ENCODE peak calls at places on chromosome 17, in eight cellular contexts. A, I, V, F, W, O, J and K are unnamed samples.
A peak's percentile ranks its signal among the peaks of the same experiment; 100 is the strongest.

GRCh38 chr17:82892869-82893565 is 53.2 kb upstream of the ZNF750 start:
- DNase-seq in A (no peak), I (peak; percentile 53), V (peak; percentile 82), F (no peak), W (peak; percentile 19), O (no peak), J (peak; percentile 61), K (no peak)

GRCh38 chr17:51120739-51121619 is at the start of gene SPAG9:
- DNase-seq in A (peak; percentile 91), I (peak; percentile 71), V (peak; percentile 94), F (peak; percentile 77), W (peak; percentile 85), O (peak; percentile 75), J (peak; percentile 77), K (peak; percentile 96)

GRCh38 chr17:78414178-78415162 is 36.0 kb downstream of the PGS1 start:
- DNase-seq in A (no peak), I (no peak), V (peak; percentile 80), F (no peak), W (peak; percentile 24), O (no peak), J (peak; percentile 47), K (no peak)

GRCh38 chr17:70906808-70907207 is 737.5 kb downstream of the KCNJ2 start:
- DNase-seq in A (no peak), I (no peak), V (no peak), F (no peak), W (no peak), O (peak; percentile 35), J (no peak), K (no peak)

GRCh38 chr17:58304735-58305486 is 23.7 kb downstream of the TSPOAP1 start:
- DNase-seq in A (no peak), I (no peak), V (no peak), F (no peak), W (no peak), O (no peak), J (no peak), K (no peak)

GRCh38 chr17:45432405-45433113 is at the start of gene ARHGAP27:
- DNase-seq in A (no peak), I (no peak), V (peak; percentile 63), F (no peak), W (no peak), O (no peak), J (no peak), K (no peak)

GRCh38 chr17:36755586-36755985 is 154.2 kb downstream of the MRM1 start:
- DNase-seq in A (no peak), I (no peak), V (peak; percentile 58), F (no peak), W (peak; percentile 26), O (no peak), J (peak; percentile 9), K (peak; percentile 34)

GRCh38 chr17:15883617-15884111 is 61.3 kb upstream of the ADORA2B start:
- DNase-seq in A (no peak), I (no peak), V (no peak), F (peak; percentile 67), W (no peak), O (peak; percentile 49), J (no peak), K (no peak)

GRCh38 chr17:64209983-64210382 is 53.1 kb downstream of the TEX2 start:
- DNase-seq in A (no peak), I (no peak), V (no peak), F (no peak), W (no peak), O (no peak), J (no peak), K (no peak)

GRCh38 chr17:12665263-12666210 is at the start of gene MYOCD:
- DNase-seq in A (no peak), I (no peak), V (no peak), F (no peak), W (no peak), O (no peak), J (no peak), K (peak; percentile 3)

GRCh38 chr17:29620271-29620670 is 2.4 kb downstream of the CORO6 start:
- DNase-seq in A (no peak), I (no peak), V (no peak), F (no peak), W (no peak), O (no peak), J (no peak), K (no peak)

GRCh38 chr17:75077490-75078096 is 10.2 kb upstream of the SLC16A5 start:
- DNase-seq in A (no peak), I (peak; percentile 10), V (peak; percentile 67), F (no peak), W (peak; percentile 28), O (no peak), J (peak; percentile 19), K (no peak)

GRCh38 chr17:43978078-43978477 is 24.3 kb upstream of the PYY start:
- DNase-seq in A (no peak), I (no peak), V (no peak), F (no peak), W (no peak), O (no peak), J (no peak), K (no peak)

GRCh38 chr17:54493691-54494090 is 407.0 kb upstream of the TOM1L1 start:
- DNase-seq in A (no peak), I (no peak), V (no peak), F (no peak), W (no peak), O (no peak), J (no peak), K (no peak)

GRCh38 chr17:2250140-2251095 is 53.2 kb downstream of the SMG6 start:
- DNase-seq in A (no peak), I (no peak), V (peak; percentile 51), F (no peak), W (no peak), O (no peak), J (no peak), K (no peak)

GRCh38 chr17:80092959-80093358 is 8.4 kb upstream of the GAA start:
- DNase-seq in A (no peak), I (no peak), V (no peak), F (no peak), W (no peak), O (no peak), J (no peak), K (no peak)

GRCh38 chr17:79664925-79665738 is 54.3 kb upstream of the RBFOX3 start:
- DNase-seq in A (no peak), I (no peak), V (no peak), F (no peak), W (no peak), O (no peak), J (no peak), K (no peak)

GRCh38 chr17:15268465-15268864 is 3.3 kb upstream of the PMP22 start:
- DNase-seq in A (no peak), I (no peak), V (no peak), F (no peak), W (no peak), O (no peak), J (no peak), K (no peak)

GRCh38 chr17:77165577-77165976 is 24.8 kb downstream of the SEC14L1 start:
- DNase-seq in A (no peak), I (no peak), V (no peak), F (no peak), W (no peak), O (no peak), J (no peak), K (no peak)